ENCODE peak calls at places on chromosomes 13 and 19, in seven cellular contexts. I, S, L, O, B, M and T are unnamed samples.

GRCh38 chr19:3346677-3347353 is 19.6 kb upstream of the NFIC start:
- DNase-seq in I (peak), S (no peak), L (no peak), O (no peak), B (no peak), M (no peak), T (no peak)

GRCh38 chr13:40168425-40169155 is 497.9 kb downstream of the FOXO1 start:
- DNase-seq in I (no peak), S (no peak), L (no peak), O (no peak), B (no peak), M (no peak), T (no peak)

GRCh38 chr13:94362411-94362909 is 117.0 kb downstream of the DCT start:
- DNase-seq in I (peak), S (peak), L (peak), O (peak), B (peak), M (peak), T (peak)

GRCh38 chr13:74751739-74752138 is 617.5 kb upstream of the KLF12 start:
- DNase-seq in I (no peak), S (no peak), L (no peak), O (no peak), B (no peak), M (no peak), T (no peak)

GRCh38 chr13:114264886-114265611 is 16.4 kb upstream of the UPF3A start:
- DNase-seq in I (peak), S (no peak), L (no peak), O (no peak), B (no peak), M (no peak), T (no peak)

GRCh38 chr19:4642625-4643024 is 3.3 kb downstream of the TNFAIP8L1 start:
- DNase-seq in I (no peak), S (no peak), L (no peak), O (no peak), B (no peak), M (no peak), T (no peak)

GRCh38 chr13:69423844-69424243 is 683.8 kb upstream of the ATXN8OS start:
- DNase-seq in I (no peak), S (peak), L (no peak), O (no peak), B (no peak), M (no peak), T (no peak)

GRCh38 chr13:75724742-75725504 is 88.8 kb downstream of the LMO7 start:
- DNase-seq in I (no peak), S (no peak), L (peak), O (no peak), B (no peak), M (no peak), T (no peak)

GRCh38 chr13:43905435-43906031 is 25.8 kb downstream of the LACC1 start:
- DNase-seq in I (peak), S (peak), L (peak), O (peak), B (peak), M (peak), T (peak)

GRCh38 chr13:112582305-112582704 is 5.6 kb downstream of the TUBGCP3 start:
- DNase-seq in I (no peak), S (no peak), L (no peak), O (no peak), B (no peak), M (no peak), T (no peak)

GRCh38 chr13:66528903-66529576 is 701.1 kb downstream of the PCDH9 start:
- DNase-seq in I (no peak), S (no peak), L (no peak), O (no peak), B (no peak), M (no peak), T (no peak)

GRCh38 chr19:4161415-4162077 is 8.1 kb downstream of the CREB3L3 start:
- DNase-seq in I (no peak), S (no peak), L (no peak), O (no peak), B (no peak), M (no peak), T (no peak)

GRCh38 chr19:33399745-33400681 is 26.5 kb downstream of the CEBPG start:
- DNase-seq in I (no peak), S (no peak), L (no peak), O (no peak), B (no peak), M (no peak), T (no peak)

DNA sequence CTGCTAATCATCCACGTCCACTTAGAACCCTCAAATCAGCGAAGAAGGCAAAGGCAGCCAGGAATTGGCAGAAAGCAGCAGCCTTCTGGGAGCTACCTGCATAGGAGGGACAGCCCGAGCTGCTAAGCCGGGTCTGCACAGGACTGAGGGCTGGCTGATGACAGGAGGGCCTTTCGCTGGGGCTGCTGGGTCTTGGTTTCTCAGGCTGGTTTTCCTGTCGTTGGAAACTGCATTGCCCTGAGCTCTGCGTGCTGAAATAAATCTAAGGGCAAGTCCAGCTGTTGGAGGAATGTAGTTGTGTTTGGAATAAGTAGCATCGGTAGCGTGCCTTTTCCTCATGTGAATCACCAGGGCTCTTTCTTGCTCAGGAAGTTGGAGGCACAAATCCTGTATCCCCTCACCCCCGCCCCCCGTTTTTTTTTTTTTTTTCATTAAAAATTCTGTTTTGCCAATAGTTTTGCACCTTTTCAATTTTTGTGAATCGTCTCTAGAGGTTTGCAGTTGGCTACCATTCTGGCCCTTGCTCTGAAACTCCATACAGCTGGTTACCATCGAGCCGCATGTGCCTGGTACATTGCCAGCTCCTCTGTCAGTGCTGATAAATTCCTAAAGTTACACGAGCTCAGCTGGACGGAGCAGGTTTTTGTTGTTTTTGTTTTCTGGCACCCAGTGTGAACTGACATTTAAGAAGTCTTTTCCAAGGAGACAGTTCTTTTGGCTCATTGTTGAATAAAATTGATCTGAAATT is 193.9 kb upstream of the RNF113B start:
- DNase-seq in I (peak), S (no peak), L (no peak), O (no peak), B (no peak), M (no peak), T (peak)
- H3K4me2 ChIP-seq in I (peak), S (peak), L (no peak), O (peak), B (no peak), M (no peak), T (peak)

DNA sequence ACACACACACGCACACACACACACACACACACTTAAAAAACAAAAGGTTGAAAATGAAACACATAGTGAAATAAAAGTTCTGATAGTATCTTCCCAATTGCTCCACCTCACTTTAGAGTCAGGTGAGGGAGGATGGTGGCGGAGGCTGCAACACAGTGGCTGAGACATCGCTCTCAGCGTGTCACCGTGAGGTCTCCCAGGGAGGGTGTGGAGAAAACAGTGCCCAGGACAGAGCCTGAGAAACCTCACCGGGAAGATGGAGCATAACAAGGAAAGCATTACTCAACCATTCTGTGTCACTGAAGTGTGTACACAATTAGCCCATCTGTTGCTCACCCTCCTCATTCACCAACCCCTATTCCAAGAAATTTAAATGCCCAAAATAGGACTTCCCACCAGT is 111.4 kb upstream of the USP29 start:
- DNase-seq in I (no peak), S (no peak), L (no peak), O (no peak), B (no peak), M (no peak), T (no peak)
- TF ChIP-seq EZH2 in I (no peak), S (no peak), L (no peak), O (no peak), B (no peak), M (no peak), T (no peak)

DNA sequence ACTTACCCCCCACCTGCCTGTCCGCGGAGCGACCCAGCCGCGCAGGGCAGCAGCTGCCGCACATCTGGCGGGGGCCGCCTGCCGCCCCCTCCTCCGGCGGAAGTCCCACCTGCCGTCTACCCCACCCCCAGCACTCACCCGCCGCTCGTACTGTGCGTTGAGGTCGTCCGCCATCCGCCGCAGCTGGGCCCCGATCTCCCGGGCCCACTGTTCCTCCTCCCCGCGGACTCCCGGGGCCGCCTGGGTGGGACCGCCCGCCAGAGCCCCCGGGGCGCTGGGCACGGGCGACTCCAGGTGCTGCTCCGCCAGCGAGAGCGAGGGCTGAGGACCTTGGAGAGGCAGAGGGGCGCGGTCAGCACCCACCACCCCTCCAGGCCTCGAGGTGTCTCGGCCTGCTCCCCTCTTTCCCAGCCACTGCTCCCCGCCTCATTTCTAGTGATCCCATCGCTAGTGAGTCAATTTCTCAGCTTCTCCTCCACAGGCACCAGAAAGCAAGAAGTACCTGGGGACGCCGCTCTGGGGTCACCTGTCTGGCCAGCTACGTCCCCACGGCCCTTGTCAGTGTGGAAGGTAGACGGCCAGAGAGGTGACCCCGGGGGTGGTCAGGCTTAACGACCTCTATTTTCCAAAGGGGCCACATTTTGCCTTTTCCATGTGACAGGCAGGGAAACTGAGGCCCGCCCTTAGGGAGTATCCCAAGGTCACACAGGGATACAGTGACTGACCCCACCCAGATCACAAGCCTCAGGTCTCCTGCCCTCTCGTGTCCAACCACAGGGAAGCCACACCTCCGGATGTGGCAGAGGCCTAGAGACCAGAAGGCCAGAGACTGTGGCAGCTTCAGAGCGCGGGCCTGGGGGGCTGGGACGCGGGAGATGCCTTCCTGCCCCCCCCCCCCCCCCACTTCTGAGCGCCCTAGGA is 4.3 kb downstream of the BBC3 start:
- DNase-seq in I (peak), S (peak), L (peak), O (peak), B (peak), M (peak), T (peak)
- TF ChIP-seq EZH2phosphoT487 in I (no peak), S (no peak), L (no peak), O (no peak), B (no peak), M (no peak), T (no peak)

DNA sequence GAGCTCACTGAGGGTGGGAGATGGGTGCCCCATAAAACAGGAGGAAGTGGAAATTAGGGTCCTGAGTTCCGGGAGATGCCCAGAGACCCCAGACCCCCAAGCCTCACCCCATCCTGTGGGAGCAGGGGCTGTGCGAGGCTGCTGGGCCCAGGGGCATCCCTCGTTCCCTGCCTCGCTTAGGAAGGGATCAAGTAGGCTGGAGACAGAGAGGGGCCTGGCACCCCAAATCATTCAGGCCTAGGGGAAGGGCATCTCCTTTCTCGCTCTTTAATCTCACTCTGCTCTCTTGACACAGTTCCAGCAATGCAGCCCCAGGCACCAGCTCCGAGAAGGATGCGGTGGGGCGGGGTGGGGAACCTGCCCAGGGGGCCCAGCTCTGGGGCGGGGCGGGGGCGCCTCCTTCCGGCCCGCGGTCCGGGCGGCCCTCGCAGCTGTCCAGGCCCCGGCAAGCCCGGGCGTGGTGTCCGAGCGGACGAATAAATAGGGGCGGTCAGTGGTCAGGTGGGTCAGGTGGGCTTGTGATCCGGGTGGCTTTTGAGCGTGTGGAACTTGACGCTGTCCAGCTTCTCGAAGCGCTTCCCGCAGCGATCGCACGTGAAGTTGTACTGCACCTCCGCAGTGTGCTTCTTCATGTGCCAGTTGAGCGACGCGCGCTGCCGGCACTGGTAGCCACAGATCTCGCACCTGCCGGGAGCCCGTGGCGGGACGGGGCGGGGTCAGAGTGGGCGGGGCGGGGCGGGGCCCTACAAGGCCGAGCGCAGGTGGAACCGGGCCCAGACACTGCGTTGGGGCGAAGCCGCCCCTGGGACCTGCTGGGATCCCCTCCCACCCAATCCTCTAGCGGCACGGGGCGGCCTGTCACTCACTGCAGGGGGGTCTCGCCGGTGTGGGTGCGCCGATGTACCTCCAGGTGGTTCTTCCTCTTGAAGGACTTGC is 2.6 kb upstream of the ELAVL3 start:
- DNase-seq in I (no peak), S (no peak), L (no peak), O (peak), B (no peak), M (no peak), T (no peak)
- H3K4me2 ChIP-seq in I (no peak), S (no peak), L (peak), O (peak), B (no peak), M (peak), T (no peak)